ENCODE peak calls at places on chromosomes 1 and 21, in four cellular contexts. O is substantia nigra, K is A549, F is right lobe of liver. E is an unnamed sample.

GRCh38 chr1:119840745-119841144 is 29.5 kb upstream of the REG4 start:
- DNase-seq in O (no peak), F (no peak), K (no peak), E (no peak)

GRCh38 chr1:70153739-70154138 is 51.6 kb downstream of the LRRC40 start:
- DNase-seq in O (no peak), K (no peak), F (no peak), E (no peak)

GRCh38 chr1:37471345-37472231 is 2.8 kb upstream of the ZC3H12A start:
- DNase-seq in K (peak; percentile 96), O (peak; percentile 71), F (no peak), E (peak; percentile 36)

GRCh38 chr1:154014154-154014910 is 23.8 kb downstream of the RPS27 start:
- DNase-seq in F (no peak), O (no peak), K (no peak), E (no peak)

GRCh38 chr1:209587778-209588177 is 4.3 kb downstream of the CAMK1G start:
- DNase-seq in O (no peak), K (no peak), F (no peak), E (no peak)

GRCh38 chr1:244712669-244713068 is 59.7 kb downstream of the DESI2 start:
- DNase-seq in K (no peak), F (no peak), O (no peak), E (no peak)

GRCh38 chr1:212967767-212968166 is 17.4 kb downstream of the VASH2 start:
- DNase-seq in O (no peak), K (peak; percentile 75), F (no peak), E (no peak)

GRCh38 chr21:38170283-38170682 is 86.5 kb upstream of the KCNJ15 start:
- DNase-seq in K (no peak), O (no peak), F (no peak), E (no peak)

GRCh38 chr1:8097908-8098307 is 71.8 kb upstream of the ERRFI1 start:
- DNase-seq in K (no peak), F (no peak), O (no peak), E (no peak)

GRCh38 chr1:51630922-51631321 is 14.0 kb downstream of the OSBPL9 start:
- DNase-seq in O (no peak), K (no peak), F (no peak), E (no peak)

GRCh38 chr1:118617916-118618315 is 370.2 kb downstream of the TBX15 start:
- DNase-seq in O (no peak), K (no peak), F (no peak), E (no peak)

GRCh38 chr1:29202584-29203340 is 21.1 kb upstream of the SRSF4 start:
- DNase-seq in F (peak; percentile 91), O (peak; percentile 70), K (peak; percentile 88), E (peak; percentile 88)

GRCh38 chr1:54980046-54980527 is 341 bp upstream of the TMEM61 start:
- DNase-seq in K (no peak), F (no peak), O (no peak), E (no peak)

GRCh38 chr1:161091796-161092507 is 2.6 kb upstream of the NECTIN4 start:
- DNase-seq in F (no peak), O (no peak), K (no peak), E (no peak)
- H3K27ac ChIP-seq in F (no peak overlapping the region), O (no peak overlapping the region), K (peak overlapping the region; percentile 24), E (no peak overlapping the region)

DNA sequence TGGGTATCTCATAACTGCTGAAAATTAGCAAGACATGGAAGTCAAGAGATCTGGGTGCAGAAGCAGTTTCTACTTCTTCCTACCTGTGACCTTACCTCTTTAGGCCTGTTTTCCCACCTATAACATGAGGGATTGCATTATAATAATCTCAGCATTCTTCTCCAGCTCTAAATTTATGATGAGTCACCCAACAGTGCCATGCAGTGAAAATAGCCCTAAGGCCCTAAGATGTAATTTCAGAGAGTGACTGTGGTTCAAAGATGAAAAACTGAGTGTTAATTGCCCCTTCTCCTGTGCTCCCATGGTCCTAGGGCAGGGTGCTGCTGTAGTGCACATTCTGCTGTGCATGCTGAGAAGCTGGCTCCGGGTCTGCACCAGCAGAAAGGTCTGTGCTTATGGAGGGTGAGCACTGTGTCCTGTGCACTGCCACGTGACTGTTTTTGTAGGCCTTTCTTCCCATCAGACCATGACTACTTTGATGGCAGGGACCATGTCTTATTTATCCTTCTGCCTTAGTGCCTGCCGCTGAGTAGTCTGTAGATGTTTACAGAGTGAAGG is 29.7 kb downstream of the JUN start:
- DNase-seq in K (no peak), O (no peak), F (no peak), E (no peak)
- H3K27ac ChIP-seq in K (peak overlapping the region; percentile 56), O (no peak overlapping the region), F (peak overlapping the region; percentile 66), E (no peak overlapping the region)

GRCh38 chr1:48688102-48688760 is 88.5 kb downstream of the BEND5 start:
- DNase-seq in F (no peak), K (peak; percentile 10), O (no peak), E (no peak)

GRCh38 chr1:48691429-48692001 is 85.2 kb downstream of the BEND5 start:
- DNase-seq in F (no peak), K (no peak), O (no peak), E (no peak)

GRCh38 chr1:48693674-48694347 is 82.9 kb downstream of the BEND5 start:
- DNase-seq in K (no peak), F (no peak), O (no peak), E (no peak)

GRCh38 chr1:48693180-48693579 is 83.5 kb downstream of the BEND5 start:
- DNase-seq in K (no peak), O (no peak), F (no peak), E (no peak)

GRCh38 chr1:48692235-48692634 is 84.5 kb downstream of the BEND5 start:
- DNase-seq in K (no peak), F (no peak), O (no peak), E (no peak)
- H3K27ac ChIP-seq in K (no peak overlapping the region), F (no peak overlapping the region), O (no peak overlapping the region), E (no peak overlapping the region)

DNA sequence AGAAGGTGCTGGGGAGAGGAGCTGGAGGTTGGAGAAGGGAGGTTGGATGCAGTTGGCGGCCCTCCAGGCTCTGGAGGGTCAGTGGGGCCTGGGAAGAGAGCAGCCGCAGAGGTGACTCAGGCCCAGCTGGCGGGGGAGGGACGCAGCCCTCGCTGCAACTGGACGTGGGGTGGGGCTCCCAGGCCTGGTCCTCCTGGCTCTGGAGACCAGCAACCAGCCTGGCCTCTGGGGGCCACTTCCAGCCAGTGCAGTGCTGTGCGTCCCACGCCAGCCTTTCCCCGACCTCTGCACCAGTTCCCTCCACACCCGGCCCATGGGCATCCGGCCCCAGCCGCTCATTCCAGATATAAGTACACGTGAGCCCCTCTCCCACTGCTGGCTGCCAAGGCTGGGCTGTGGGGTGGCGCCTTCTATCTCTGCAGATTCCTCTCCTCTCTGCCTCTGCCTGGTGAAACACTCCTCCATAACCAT is 38.0 kb upstream of the COL18A1 start:
- DNase-seq in O (no peak), K (peak; percentile 76), F (no peak), E (no peak)
- H3K27ac ChIP-seq in O (no peak overlapping the region), K (peak overlapping the region; percentile 99), F (no peak overlapping the region), E (no peak overlapping the region)

GRCh38 chr1:33181906-33182305 is at the start of gene TRIM62:
- DNase-seq in K (peak; percentile 74), F (peak; percentile 87), O (peak; percentile 78), E (no peak)
- H3K27ac ChIP-seq in K (peak within 1 kb of the TSS; percentile 64), F (no peak within 1 kb of the TSS), O (peak within 1 kb of the TSS; percentile 89), E (peak within 1 kb of the TSS; percentile 29)

DNA sequence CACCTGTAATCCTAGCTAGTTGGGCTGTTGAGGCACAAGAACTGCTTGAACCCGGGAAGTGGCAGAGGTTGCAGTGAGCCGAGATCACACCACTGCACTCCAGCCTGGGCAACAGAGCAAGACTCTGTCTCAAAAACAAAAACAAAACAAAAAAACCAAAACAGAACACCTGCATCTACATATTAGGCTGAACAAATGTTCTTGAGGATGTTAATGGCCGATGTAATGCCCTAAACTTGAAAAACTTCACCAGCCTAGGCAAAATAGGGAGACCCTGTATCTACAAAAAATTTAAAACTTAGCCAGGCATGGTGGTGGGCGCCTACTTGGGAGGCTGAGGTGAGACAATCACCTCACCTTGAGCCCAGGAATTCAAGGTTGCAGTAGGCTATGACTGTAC is 17.8 kb downstream of the GPBP1L1 start:
- DNase-seq in F (no peak), K (no peak), O (no peak), E (no peak)
- H3K27ac ChIP-seq in F (no peak overlapping the region), K (no peak overlapping the region), O (no peak overlapping the region), E (no peak overlapping the region)

E was measured in caudate nucleus.